ENCODE peak calls at places on chromosomes 16 and 17, in four cellular contexts. L, I, J and G are unnamed samples.

GRCh38 chr17:72090108-72090507 is 30.7 kb upstream of the SOX9 start:
- DNase-seq in L (no peak), I (no peak), J (no peak), G (no peak)

GRCh38 chr16:2535644-2536021 is 2.2 kb upstream of the PDPK1 start:
- DNase-seq in L (peak), I (peak), J (no peak), G (peak)

GRCh38 chr16:24729243-24729966 is at the start of gene TNRC6A:
- DNase-seq in L (peak), I (peak), J (peak), G (peak)

GRCh38 chr17:17445925-17446665 is 30.7 kb upstream of the MED9 start:
- DNase-seq in L (no peak), I (peak), J (no peak), G (peak)

GRCh38 chr16:2429771-2430663 is 770 bp downstream of the CCNF start:
- DNase-seq in L (no peak), I (no peak), J (peak), G (no peak)

GRCh38 chr17:42459256-42459982 is 741 bp downstream of the ATP6V0A1 start:
- DNase-seq in L (peak), I (peak), J (peak), G (no peak)

GRCh38 chr17:28885363-28885762 is 12.2 kb downstream of the FLOT2 start:
- DNase-seq in L (no peak), I (no peak), J (no peak), G (no peak)

GRCh38 chr17:65925606-65926307 is 266.2 kb downstream of the CEP112 start:
- DNase-seq in L (no peak), I (no peak), J (no peak), G (no peak)

GRCh38 chr17:39898088-39898487 is 20.3 kb downstream of the GSDMB start:
- DNase-seq in L (no peak), I (no peak), J (no peak), G (no peak)

GRCh38 chr16:30762991-30763725 is 1.0 kb downstream of the RNF40 start:
- DNase-seq in L (no peak), I (no peak), J (no peak), G (no peak)

GRCh38 chr17:78820841-78821240 is 19.8 kb downstream of the USP36 start:
- DNase-seq in L (no peak), I (no peak), J (no peak), G (no peak)

GRCh38 chr17:15922586-15922985 is 22.3 kb upstream of the ADORA2B start:
- DNase-seq in L (no peak), I (no peak), J (no peak), G (no peak)

GRCh38 chr16:86508028-86508946 is 2.0 kb upstream of the FOXF1 start:
- DNase-seq in L (no peak), I (no peak), J (peak), G (no peak)

GRCh38 chr17:38464723-38465419 is 36.6 kb downstream of the ARHGAP23 start:
- DNase-seq in L (peak), I (peak), J (peak), G (peak)

GRCh38 chr16:82034981-82035612 is at the start of gene HSD17B2:
- DNase-seq in L (no peak), I (no peak), J (no peak), G (no peak)

GRCh38 chr17:78828470-78829185 is 12.0 kb downstream of the USP36 start:
- DNase-seq in L (no peak), I (no peak), J (peak), G (peak)

GRCh38 chr16:10558305-10558704 is 22.1 kb downstream of the EMP2 start:
- DNase-seq in L (no peak), I (no peak), J (no peak), G (no peak)

GRCh38 chr17:33910200-33910857 is 344.8 kb upstream of the CCL2 start:
- DNase-seq in L (no peak), I (no peak), J (no peak), G (no peak)

GRCh38 chr17:49987290-49987585 is 7.8 kb downstream of the DLX3 start:
- DNase-seq in L (no peak), I (no peak), J (no peak), G (no peak)

GRCh38 chr16:68194263-68194662 is 41.7 kb downstream of the ESRP2 start:
- DNase-seq in L (no peak), I (no peak), J (no peak), G (no peak)

DNA sequence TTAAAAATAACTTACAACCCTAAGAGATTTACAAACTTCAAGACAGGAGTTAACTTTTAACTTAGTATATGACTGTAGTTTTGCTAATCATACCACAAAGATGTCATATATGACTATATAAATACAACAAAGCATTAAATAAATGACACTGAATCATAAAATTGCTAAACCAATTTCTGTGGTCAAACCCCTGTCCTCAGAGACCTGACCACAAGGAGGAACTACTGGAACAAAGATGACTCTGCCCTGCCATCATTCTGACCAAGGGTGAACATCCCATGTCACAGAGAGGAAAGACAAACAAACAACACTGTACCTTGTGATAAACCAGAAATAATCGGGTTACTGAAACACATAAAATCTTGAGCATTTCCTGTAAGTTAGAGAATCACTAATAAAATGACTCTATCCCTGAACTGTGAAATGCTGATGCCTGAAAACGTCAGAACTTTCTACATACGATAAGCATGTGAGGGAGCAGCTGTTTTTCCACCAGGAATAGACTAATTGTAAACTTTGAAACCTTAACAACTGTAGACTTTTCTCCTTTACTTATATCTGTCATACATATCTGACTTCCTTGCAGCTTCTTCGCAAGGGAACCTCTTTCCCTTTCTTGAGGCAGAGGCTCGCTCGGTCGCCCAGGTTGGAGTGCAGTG is 47.9 kb downstream of the WDR59 start:
- DNase-seq in L (no peak), I (no peak), J (no peak), G (peak)
- H3K27ac ChIP-seq in L (no peak), I (no peak), J (no peak), G (no peak)

GRCh38 chr16:28062261-28063046 is 1.1 kb downstream of the GSG1L start:
- DNase-seq in L (no peak), I (no peak), J (no peak), G (no peak)
- H3K4me3 ChIP-seq in L (peak), I (no peak), J (peak), G (no peak)

DNA sequence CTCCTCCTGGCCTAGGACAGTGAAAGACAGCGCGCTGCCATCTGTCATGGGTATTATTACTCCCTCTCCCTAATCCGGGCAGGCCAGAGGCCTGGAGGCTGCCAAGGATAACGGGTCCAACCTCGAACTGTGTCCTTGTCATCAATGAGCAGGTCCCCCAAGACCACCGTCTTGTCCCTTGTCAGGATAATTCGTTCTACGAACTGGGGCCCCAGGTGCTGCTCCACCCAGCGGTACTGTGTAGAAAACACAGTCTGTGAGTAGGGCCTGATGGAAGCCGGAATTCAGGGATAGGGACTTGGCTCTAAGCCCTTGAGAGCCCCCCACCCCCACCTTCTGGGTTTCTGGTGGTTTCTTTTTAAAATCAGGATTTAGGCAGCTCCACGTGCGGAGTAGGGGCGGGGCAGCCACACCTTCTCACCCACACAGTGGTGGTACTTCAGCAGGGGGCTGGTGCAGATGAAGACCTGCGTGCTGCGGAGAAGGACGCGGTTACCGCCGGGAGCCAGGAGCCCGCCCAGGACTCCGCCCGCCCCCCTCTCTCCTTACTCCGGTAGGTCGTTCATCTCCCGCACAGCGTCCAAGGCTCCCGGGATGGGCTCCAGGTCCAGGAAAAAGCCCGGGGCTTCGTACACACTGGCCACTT is 787 bp downstream of the NT5C start:
- DNase-seq in L (no peak), I (peak), J (peak), G (no peak)
- TF ChIP-seq CTCF in L (no peak), I (peak), J (peak), G (peak)

DNA sequence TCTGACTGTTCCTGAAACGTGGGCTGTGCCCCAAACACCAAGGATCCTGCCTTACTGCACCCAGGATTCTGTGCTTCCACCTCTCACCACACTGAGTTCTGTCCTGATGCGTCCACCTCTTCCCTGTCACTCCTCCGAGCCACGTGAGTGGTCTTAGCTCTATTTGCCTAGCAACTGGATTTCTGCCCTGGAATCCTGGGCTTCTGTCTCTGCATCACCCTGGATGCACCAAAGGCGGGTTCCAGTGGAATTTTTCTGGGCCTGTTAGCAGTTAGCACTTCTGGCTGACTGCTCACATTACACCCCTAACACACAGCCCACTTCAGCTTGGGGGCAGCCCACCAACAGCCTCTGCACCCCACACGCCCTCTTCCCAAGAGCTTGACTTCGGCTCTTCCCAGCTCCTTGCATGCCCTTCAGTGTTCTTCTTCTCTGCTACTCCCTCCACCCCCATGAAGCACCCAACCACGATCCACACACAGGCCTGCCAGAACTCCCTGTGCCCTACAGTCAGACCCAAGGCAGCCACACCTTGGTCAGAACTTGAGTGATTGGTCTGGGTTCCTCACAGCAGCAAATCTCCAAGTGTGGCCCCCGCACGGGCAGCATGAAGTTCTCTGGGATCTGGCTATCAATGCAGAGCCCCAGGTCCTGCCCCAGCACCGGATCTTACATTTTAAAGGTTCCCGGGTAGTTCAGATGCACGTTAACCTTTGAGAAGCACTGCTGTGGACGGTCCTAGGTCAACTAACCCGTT is 129.8 kb upstream of the RCVRN start:
- DNase-seq in L (no peak), I (no peak), J (no peak), G (no peak)
- H3K27ac ChIP-seq in L (peak), I (peak), J (no peak), G (no peak)

GRCh38 chr16:57479043-57479421 is 7.3 kb downstream of the DOK4 start:
- DNase-seq in L (no peak), I (no peak), J (no peak), G (no peak)

GRCh38 chr16:57480754-57481230 is 5.5 kb downstream of the DOK4 start:
- DNase-seq in L (no peak), I (no peak), J (no peak), G (no peak)

GRCh38 chr16:57480127-57480753 is 6.1 kb downstream of the DOK4 start:
- DNase-seq in L (peak), I (peak), J (no peak), G (no peak)

GRCh38 chr16:57478396-57479024 is 7.8 kb downstream of the DOK4 start:
- DNase-seq in L (no peak), I (no peak), J (no peak), G (no peak)

GRCh38 chr16:57479422-57480126 is 6.7 kb downstream of the DOK4 start:
- DNase-seq in L (peak), I (no peak), J (peak), G (no peak)
- H3K4me3 ChIP-seq in L (peak), I (peak), J (peak), G (peak)

DNA sequence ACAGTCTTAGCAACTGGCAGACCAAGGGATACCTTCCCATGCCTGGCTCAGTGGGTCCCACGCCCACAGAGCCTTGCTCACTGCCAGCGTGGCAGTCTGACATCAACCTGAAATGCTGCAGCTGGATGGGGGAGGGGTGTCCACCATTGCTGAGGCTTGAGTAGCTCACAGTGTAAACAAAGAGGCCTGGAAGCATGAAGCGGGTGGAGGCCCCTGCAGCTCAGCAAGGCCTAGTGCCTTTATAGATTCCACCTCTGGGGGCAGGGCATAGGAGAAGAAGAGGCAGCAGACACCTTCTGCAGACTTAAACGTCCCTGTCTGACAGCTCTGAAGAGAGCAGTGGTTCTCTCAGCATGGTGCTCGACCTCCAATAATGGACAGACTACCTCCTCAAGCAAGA is 263.2 kb downstream of the KIF2B start:
- DNase-seq in L (no peak), I (no peak), J (peak), G (no peak)
- TF ChIP-seq CTCF in L (no peak), I (no peak), J (peak), G (no peak)

GRCh38 chr16:80938928-80939260 is 67.8 kb downstream of the CMC2 start:
- DNase-seq in L (no peak), I (no peak), J (peak), G (no peak)
- H3K27ac ChIP-seq in L (no peak), I (peak), J (peak), G (no peak)

DNA sequence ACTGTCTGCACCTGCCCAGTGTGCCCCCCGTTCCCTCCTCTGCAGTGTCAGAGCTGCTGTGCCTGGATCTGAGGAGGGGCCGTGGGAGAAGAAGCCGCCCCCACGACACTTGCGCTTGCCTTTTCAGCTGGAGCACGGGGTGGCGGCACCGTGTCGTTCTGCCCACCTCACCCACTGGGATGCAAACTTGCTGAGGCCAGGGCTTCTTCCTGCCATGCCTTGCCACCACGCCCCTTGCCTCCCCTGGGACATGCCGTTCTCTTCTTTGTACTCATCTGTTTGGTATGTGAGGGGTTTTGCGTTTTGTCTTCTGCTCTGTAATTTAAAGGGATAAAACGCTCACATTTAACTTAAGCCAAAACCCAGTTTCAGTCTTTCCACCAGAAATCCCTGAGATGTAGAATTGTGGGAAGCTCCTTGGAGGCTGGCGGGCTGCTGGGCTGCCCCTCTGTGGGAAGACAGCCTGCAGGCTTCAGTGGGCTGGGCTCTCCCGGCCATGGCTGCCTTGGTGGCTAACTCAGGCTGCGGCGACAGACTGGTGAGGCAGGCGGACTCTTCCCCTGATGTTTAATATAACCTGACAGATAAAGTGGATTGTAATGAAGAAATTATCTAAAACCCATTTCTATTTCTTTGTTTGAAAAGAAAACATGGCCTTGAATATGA is 180.2 kb downstream of the RPTOR start:
- DNase-seq in L (no peak), I (no peak), J (no peak), G (no peak)
- H3K4me3 ChIP-seq in L (no peak), I (no peak), J (no peak), G (no peak)